ENCODE peak calls at places on chromosome 18, in ten cellular contexts. D, V, R, U, M, F, N, G, P and B are unnamed samples. For H3K27me3, the result is how much of the 10 kb centered on the place peaks cover.

GRCh38 chr18:77132369-77133050 is at the start of gene MBP:
- DNase-seq in U (peak), D (peak), M (no peak), V (peak), R (peak), G (peak), P (peak), F (peak), N (no peak), B (no peak)

GRCh38 chr18:69845588-69846506 is 101.8 kb downstream of the CD226 start:
- DNase-seq in N (peak), P (no peak), R (no peak), M (peak), D (no peak), G (no peak), F (no peak), V (no peak), U (no peak), B (no peak)

GRCh38 chr18:28080876-28081300 is 96.0 kb downstream of the CDH2 start:
- DNase-seq in V (no peak), U (no peak), P (no peak), N (peak), D (no peak), R (no peak), M (no peak), G (no peak), F (no peak), B (no peak)

GRCh38 chr18:23479829-23480505 is 23.3 kb upstream of the RMC1 start:
- DNase-seq in P (no peak), D (no peak), N (no peak), M (no peak), V (no peak), F (no peak), G (no peak), U (no peak), R (no peak), B (no peak)

GRCh38 chr18:26088482-26088881 is 1.9 kb downstream of the SS18 start:
- DNase-seq in D (no peak), U (no peak), V (peak), R (no peak), M (no peak), F (no peak), G (no peak), P (no peak), N (peak), B (no peak)

GRCh38 chr18:53458266-53458665 is 766.2 kb downstream of the MBD2 start:
- DNase-seq in V (no peak), F (no peak), U (no peak), D (no peak), N (no peak), M (no peak), P (no peak), R (no peak), G (no peak), B (no peak)

GRCh38 chr18:9708882-9709877 is 1.1 kb downstream of the RAB31 start:
- DNase-seq in N (no peak), F (no peak), G (no peak), M (no peak), R (peak), D (no peak), U (no peak), P (peak), V (no peak), B (peak)

GRCh38 chr18:3451989-3452749 is 2.2 kb downstream of the TGIF1 start:
- DNase-seq in P (peak), M (no peak), U (no peak), D (peak), N (peak), F (peak), G (peak), R (no peak), V (peak), B (peak)

GRCh38 chr18:48022531-48023330 is 92.3 kb upstream of the SMAD2 start:
- DNase-seq in N (peak), M (no peak), U (no peak), P (no peak), F (no peak), G (no peak), R (peak), V (peak), D (peak), B (no peak)

GRCh38 chr18:60910534-60910933 is 422.7 kb upstream of the CDH20 start:
- DNase-seq in P (no peak), F (no peak), D (no peak), R (no peak), N (peak), M (no peak), U (no peak), V (no peak), G (no peak), B (no peak)

GRCh38 chr18:59556265-59556664 is 141.0 kb downstream of the CCBE1 start:
- DNase-seq in G (no peak), U (no peak), D (no peak), P (no peak), M (no peak), R (no peak), N (peak), V (no peak), F (no peak), B (no peak)

GRCh38 chr18:1302861-1303260 is 398.2 kb downstream of the ADCYAP1 start:
- DNase-seq in D (no peak), P (no peak), V (no peak), R (no peak), N (no peak), U (no peak), F (no peak), G (no peak), M (no peak), B (no peak)

GRCh38 chr18:66587430-66587829 is 16.5 kb downstream of the CDH19 start:
- DNase-seq in D (no peak), M (no peak), V (peak), R (no peak), F (no peak), P (no peak), N (no peak), U (no peak), G (no peak), B (no peak)

GRCh38 chr18:71471963-71472725 is 1072.0 kb downstream of the CBLN2 start:
- DNase-seq in P (no peak), M (no peak), V (no peak), D (no peak), F (no peak), R (no peak), G (no peak), N (no peak), U (no peak), B (no peak)

GRCh38 chr18:6044773-6045172 is 149.5 kb upstream of the TMEM200C start:
- DNase-seq in G (no peak), N (no peak), R (no peak), D (no peak), P (no peak), F (no peak), V (no peak), M (no peak), U (no peak), B (no peak)

GRCh38 chr18:38933910-38934510 is 1368.4 kb upstream of the CELF4 start:
- DNase-seq in M (no peak), G (no peak), R (no peak), F (no peak), P (no peak), U (no peak), D (no peak), N (no peak), V (no peak), B (no peak)

GRCh38 chr18:49563701-49564100 is 1.8 kb downstream of the LIPG start:
- DNase-seq in D (no peak), V (no peak), G (no peak), N (no peak), R (no peak), M (no peak), P (no peak), U (no peak), F (no peak), B (no peak)

GRCh38 chr18:49561127-49561376 is 805 bp upstream of the LIPG start:
- DNase-seq in U (no peak), R (no peak), N (no peak), F (no peak), D (no peak), V (no peak), G (no peak), M (no peak), P (no peak), B (no peak)

GRCh38 chr18:49563130-49563540 is 1.3 kb downstream of the LIPG start:
- DNase-seq in U (no peak), V (peak), F (no peak), G (no peak), R (peak), D (no peak), P (no peak), M (no peak), N (peak), B (peak)

GRCh38 chr18:49561377-49562193 is at the start of gene LIPG:
- DNase-seq in G (peak), F (peak), U (no peak), N (peak), V (peak), D (peak), R (peak), M (no peak), P (peak), B (peak)

GRCh38 chr18:49562481-49563129 is 748 bp downstream of the LIPG start:
- DNase-seq in R (no peak), M (no peak), G (no peak), D (no peak), F (peak), V (no peak), N (no peak), U (no peak), P (no peak), B (no peak)
- H3K27me3 ChIP-seq in R (under half), M (half or more), G (under half), D (under half), F (under half), V (under half), N (under half), U (under half), P (under half), B (under half)

DNA sequence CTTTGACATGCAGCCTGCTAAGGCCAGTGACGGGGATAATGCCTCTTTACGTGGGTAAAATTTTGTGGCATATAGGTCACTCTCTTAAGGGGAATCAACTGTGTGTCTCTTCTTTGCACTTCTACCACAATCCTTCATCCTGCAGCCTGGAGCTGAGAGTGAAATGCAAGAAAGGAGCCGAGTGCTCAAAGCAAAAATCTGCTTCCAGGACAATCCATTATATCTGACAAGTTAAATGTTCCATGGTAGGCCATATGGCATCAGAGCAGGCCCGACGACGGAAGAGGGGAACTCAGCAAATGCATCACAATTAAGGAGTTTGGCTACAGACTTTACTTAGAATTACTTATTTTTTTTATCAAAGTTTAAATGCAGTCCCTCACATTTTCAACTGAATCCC is 171.2 kb downstream of the TCF4 start:
- DNase-seq in M (no peak), V (no peak), R (no peak), N (peak), G (no peak), U (no peak), D (no peak), P (no peak), F (no peak), B (no peak)
- H3K4me3 ChIP-seq in M (no peak), V (no peak), R (no peak), N (no peak), G (no peak), U (no peak), D (no peak), P (no peak), F (no peak), B (no peak)

GRCh38 chr18:135045-135444 is 23.3 kb upstream of the USP14 start:
- DNase-seq in M (no peak), V (no peak), P (no peak), N (no peak), U (no peak), R (no peak), D (no peak), F (no peak), G (no peak), B (no peak)
- H3K27me3 ChIP-seq in M (under half), V (under half), P (under half), N (under half), U (under half), R (under half), D (under half), F (under half), G (under half), B (under half)

GRCh38 chr18:7464245-7464966 is 102.7 kb upstream of the PTPRM start:
- DNase-seq in V (peak), M (no peak), R (no peak), D (no peak), N (no peak), F (no peak), P (no peak), G (no peak), U (no peak), B (no peak)

GRCh38 chr18:7457276-7457675 is 109.8 kb upstream of the PTPRM start:
- DNase-seq in G (no peak), M (no peak), U (no peak), D (no peak), N (no peak), R (no peak), P (no peak), F (no peak), V (no peak), B (no peak)

GRCh38 chr18:7458873-7459272 is 108.2 kb upstream of the PTPRM start:
- DNase-seq in F (no peak), G (no peak), D (no peak), P (no peak), U (no peak), R (no peak), M (no peak), N (no peak), V (no peak), B (no peak)

GRCh38 chr18:7454429-7454828 is 112.7 kb upstream of the PTPRM start:
- DNase-seq in F (no peak), D (no peak), N (no peak), M (no peak), P (no peak), U (no peak), V (no peak), G (no peak), R (no peak), B (no peak)

DNA sequence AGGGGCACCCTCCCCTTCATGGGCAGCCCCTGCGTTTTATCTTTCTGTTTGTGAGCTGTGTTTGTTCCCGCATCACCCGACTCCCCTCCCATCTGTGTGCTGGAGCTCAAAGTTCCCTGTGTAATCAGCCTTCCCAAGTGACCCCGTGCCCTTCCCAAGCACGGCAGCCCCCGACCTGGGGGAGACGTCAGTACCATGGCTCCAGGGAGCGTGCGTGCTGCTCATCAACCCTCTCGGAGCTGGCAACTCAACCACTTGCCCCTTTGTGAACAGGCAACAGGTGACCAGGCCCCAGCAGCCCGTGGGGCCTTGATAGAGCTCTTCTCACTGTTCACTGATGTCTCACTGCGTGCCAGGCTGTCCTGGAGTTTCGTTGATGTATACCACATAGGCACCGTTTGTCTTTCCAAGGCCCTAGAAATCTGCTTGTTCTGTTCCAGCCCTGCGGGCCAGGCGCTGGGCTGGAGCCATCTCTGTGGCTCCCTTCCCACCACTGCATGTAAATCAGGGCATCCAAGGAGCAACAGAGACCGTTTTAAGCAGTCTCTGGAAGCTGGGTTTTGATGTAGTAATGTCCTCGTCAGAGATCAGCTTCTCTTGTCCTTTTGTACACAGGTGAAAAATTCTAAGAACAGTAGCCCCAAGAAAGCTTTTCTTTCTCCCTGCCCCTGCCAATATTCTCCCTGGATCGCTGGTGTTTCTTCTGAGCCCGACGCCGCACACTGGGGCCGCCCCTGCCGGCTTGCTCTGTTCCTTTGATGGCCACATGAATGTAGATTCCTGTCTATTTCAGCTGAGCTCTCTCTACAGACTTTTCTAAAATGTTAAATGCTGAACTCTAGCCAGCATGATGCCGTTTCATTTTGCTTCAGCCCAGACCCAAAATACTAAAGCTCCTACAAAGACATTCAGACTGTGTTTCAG is 107.0 kb upstream of the PTPRM start:
- DNase-seq in R (no peak), F (no peak), G (no peak), N (no peak), P (no peak), D (no peak), M (no peak), U (no peak), V (no peak), B (no peak)
- H3K4me3 ChIP-seq in R (no peak), F (no peak), G (no peak), N (peak), P (no peak), D (no peak), M (peak), U (no peak), V (no peak), B (no peak)

GRCh38 chr18:57433492-57434176 is 1.5 kb upstream of the ONECUT2 start:
- DNase-seq in M (no peak), U (no peak), N (no peak), F (no peak), R (peak), P (no peak), D (no peak), V (peak), G (no peak), B (no peak)

GRCh38 chr18:57430983-57431382 is 4.2 kb upstream of the ONECUT2 start:
- DNase-seq in M (no peak), V (no peak), G (no peak), R (no peak), P (no peak), F (no peak), U (no peak), N (no peak), D (no peak), B (no peak)

GRCh38 chr18:57431512-57432080 is 3.6 kb upstream of the ONECUT2 start:
- DNase-seq in G (no peak), V (no peak), R (no peak), M (no peak), P (no peak), N (no peak), F (no peak), U (no peak), D (no peak), B (no peak)

GRCh38 chr18:57432765-57433400 is 2.3 kb upstream of the ONECUT2 start:
- DNase-seq in R (no peak), D (no peak), U (no peak), N (no peak), F (no peak), V (no peak), P (no peak), G (no peak), M (no peak), B (no peak)

GRCh38 chr18:57432118-57432517 is 3.1 kb upstream of the ONECUT2 start:
- DNase-seq in F (no peak), U (no peak), N (no peak), P (no peak), G (no peak), V (no peak), M (no peak), D (no peak), R (no peak), B (no peak)
- H3K27me3 ChIP-seq in F (under half), U (under half), N (half or more), P (under half), G (half or more), V (half or more), M (half or more), D (half or more), R (under half), B (half or more)

DNA sequence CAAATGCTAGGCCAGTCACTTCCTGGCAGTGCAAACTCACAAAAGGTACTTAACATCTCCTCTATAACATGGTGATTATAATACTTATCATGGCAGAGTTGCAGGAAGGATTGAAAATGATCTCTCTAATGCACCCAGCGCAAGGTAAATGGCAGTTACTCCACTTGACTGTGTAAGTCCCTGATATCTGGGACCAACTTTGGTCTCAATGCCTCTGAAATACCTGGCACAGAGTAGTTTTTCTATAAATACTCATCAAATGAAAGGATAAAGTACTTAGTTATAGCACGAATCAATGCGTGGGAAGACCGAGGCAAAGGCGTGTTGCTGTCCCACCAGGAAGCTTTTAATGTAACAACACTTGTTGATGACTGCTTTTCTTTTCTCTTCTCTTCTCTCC is 24.8 kb downstream of the LRRC30 start:
- DNase-seq in F (no peak), N (no peak), G (no peak), D (no peak), M (no peak), R (no peak), U (no peak), V (no peak), P (no peak), B (no peak)
- H3K4me3 ChIP-seq in F (no peak), N (no peak), G (no peak), D (no peak), M (no peak), R (no peak), U (no peak), V (no peak), P (no peak), B (no peak)